ENCODE peak calls at places on chromosomes 2 and 18, in four cellular contexts. One of them, this sample, is unnamed.

GRCh38 chr2:38093503-38093902 is 17.6 kb upstream of the CYP1B1 start:
- DNase-seq in K562: no peak
- DNase-seq in HCT116: no peak
- DNase-seq in GM12878: no peak
- DNase-seq in this sample: no peak

GRCh38 chr18:62784966-62785413 is 69.6 kb downstream of the PHLPP1 start:
- DNase-seq in K562: no peak
- DNase-seq in HCT116: no peak
- DNase-seq in GM12878: no peak
- DNase-seq in this sample: no peak

GRCh38 chr18:1483386-1483785 is 578.7 kb downstream of the ADCYAP1 start:
- DNase-seq in HCT116: no peak
- DNase-seq in K562: no peak
- DNase-seq in GM12878: no peak
- DNase-seq in this sample: no peak

GRCh38 chr2:34831096-34831495 is 1232.0 kb upstream of the FAM98A start:
- DNase-seq in HCT116: no peak
- DNase-seq in GM12878: no peak
- DNase-seq in K562: no peak
- DNase-seq in this sample: no peak

GRCh38 chr2:235961711-235962110 is 206.5 kb downstream of the GBX2 start:
- DNase-seq in K562: no peak
- DNase-seq in HCT116: no peak
- DNase-seq in GM12878: no peak
- DNase-seq in this sample: no peak

GRCh38 chr18:67417864-67418523 is 98.5 kb downstream of the DSEL start:
- DNase-seq in K562: no peak
- DNase-seq in GM12878: peak; percentile 5
- DNase-seq in HCT116: no peak
- DNase-seq in this sample: no peak

GRCh38 chr2:8086796-8087479 is 594.9 kb upstream of the ID2 start:
- DNase-seq in GM12878: no peak
- DNase-seq in K562: no peak
- DNase-seq in HCT116: no peak
- DNase-seq in this sample: no peak

GRCh38 chr2:86633094-86633740 is 9.6 kb upstream of the RNF103 start:
- DNase-seq in K562: no peak
- DNase-seq in HCT116: no peak
- DNase-seq in GM12878: no peak
- DNase-seq in this sample: no peak

GRCh38 chr2:200479617-200480292 is 30.1 kb downstream of the KCTD18 start:
- DNase-seq in K562: no peak
- DNase-seq in GM12878: no peak
- DNase-seq in HCT116: no peak
- DNase-seq in this sample: no peak

GRCh38 chr2:29223851-29224692 is 108.9 kb downstream of the CLIP4 start:
- DNase-seq in K562: no peak
- DNase-seq in HCT116: no peak
- DNase-seq in GM12878: no peak
- DNase-seq in this sample: no peak

GRCh38 chr2:118732432-118732831 is 115.0 kb downstream of the EN1 start:
- DNase-seq in K562: no peak
- DNase-seq in GM12878: no peak
- DNase-seq in HCT116: no peak
- DNase-seq in this sample: no peak

GRCh38 chr2:24730481-24730880 is 62.7 kb downstream of the PTRHD1 start:
- DNase-seq in HCT116: no peak
- DNase-seq in K562: no peak
- DNase-seq in GM12878: no peak
- DNase-seq in this sample: no peak

GRCh38 chr2:141490886-141491285 is 639.9 kb downstream of the LRP1B start:
- DNase-seq in GM12878: no peak
- DNase-seq in HCT116: no peak
- DNase-seq in K562: no peak
- DNase-seq in this sample: no peak

DNA sequence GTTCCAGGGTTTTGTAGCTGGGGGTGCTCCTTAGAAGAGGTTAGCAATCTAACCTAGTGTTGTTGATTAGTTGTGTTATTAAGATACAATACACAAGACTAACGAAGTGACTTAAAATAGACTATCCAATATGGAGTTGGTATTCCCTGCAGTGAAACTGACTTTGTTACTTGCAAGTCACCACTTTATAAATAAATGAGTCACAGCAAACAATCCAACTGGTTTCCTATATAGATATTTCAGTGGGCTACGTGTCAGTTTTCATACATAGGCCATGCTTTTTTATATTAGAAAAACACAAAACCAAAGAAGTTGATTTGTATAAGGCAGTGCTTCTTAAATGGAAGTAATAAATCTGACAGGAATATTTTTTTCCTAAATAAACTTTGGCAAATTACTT is 274.0 kb downstream of the CAMKMT start:
- DNase-seq in HCT116: no peak
- DNase-seq in GM12878: no peak
- DNase-seq in K562: no peak
- DNase-seq in this sample: no peak
- TF ChIP-seq ZNF274 in HCT116: no peak
- TF ChIP-seq ZNF274 in GM12878: no peak
- TF ChIP-seq ZNF274 in K562: no peak
- TF ChIP-seq ZNF274 in this sample: no peak

GRCh38 chr18:78127041-78127440 is 852.6 kb upstream of the SALL3 start:
- DNase-seq in GM12878: no peak
- DNase-seq in HCT116: no peak
- DNase-seq in K562: no peak
- DNase-seq in this sample: no peak
- H3K9me3 ChIP-seq in GM12878: peaks cover 2% of the 10 kb centered on the region
- H3K9me3 ChIP-seq in HCT116: peaks cover 16% of the 10 kb centered on the region
- H3K9me3 ChIP-seq in K562: no peaks in the 10 kb centered on the region
- H3K9me3 ChIP-seq in this sample: no peaks in the 10 kb centered on the region

GRCh38 chr2:128282246-128282975 is 36.3 kb downstream of the HS6ST1 start:
- DNase-seq in HCT116: no peak
- DNase-seq in K562: no peak
- DNase-seq in GM12878: no peak
- DNase-seq in this sample: no peak
- H3K4me1 ChIP-seq in HCT116: no peaks in the 10 kb centered on the region
- H3K4me1 ChIP-seq in K562: no peaks in the 10 kb centered on the region
- H3K4me1 ChIP-seq in GM12878: no peaks in the 10 kb centered on the region
- H3K4me1 ChIP-seq in this sample: peaks cover 46% of the 10 kb centered on the region

GRCh38 chr2:224820283-224820991 is 104.3 kb upstream of the CCDC195 start:
- DNase-seq in GM12878: no peak
- DNase-seq in K562: no peak
- DNase-seq in HCT116: no peak
- DNase-seq in this sample: no peak

GRCh38 chr2:224816816-224817215 is 100.7 kb upstream of the CCDC195 start:
- DNase-seq in HCT116: peak; percentile 15
- DNase-seq in K562: no peak
- DNase-seq in GM12878: no peak
- DNase-seq in this sample: no peak

GRCh38 chr2:224817676-224818075 is 101.5 kb upstream of the CCDC195 start:
- DNase-seq in HCT116: no peak
- DNase-seq in GM12878: no peak
- DNase-seq in K562: no peak
- DNase-seq in this sample: no peak

DNA sequence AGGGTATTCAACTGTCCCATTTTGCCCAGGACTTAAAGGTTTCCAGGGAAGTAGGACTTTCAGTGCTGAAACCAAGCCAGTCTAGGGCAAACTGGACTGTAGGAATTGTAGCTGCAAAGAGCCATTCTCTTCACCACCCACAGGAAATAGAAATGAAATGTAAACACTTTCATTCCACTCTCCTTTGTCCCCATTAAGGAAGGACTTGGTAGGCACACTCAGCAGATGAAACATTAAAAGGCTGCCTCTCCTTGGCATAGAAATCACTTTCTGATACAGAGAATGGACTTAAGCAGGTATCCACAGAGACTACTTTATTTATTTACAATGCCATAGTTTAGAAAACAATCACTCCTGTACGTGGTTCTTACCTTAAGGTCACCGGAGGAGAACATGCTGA is 102.9 kb upstream of the CCDC195 start:
- DNase-seq in GM12878: no peak
- DNase-seq in K562: no peak
- DNase-seq in HCT116: no peak
- DNase-seq in this sample: no peak
- TF ChIP-seq ZNF274 in GM12878: no peak
- TF ChIP-seq ZNF274 in K562: no peak
- TF ChIP-seq ZNF274 in HCT116: no peak
- TF ChIP-seq ZNF274 in this sample: no peak

GRCh38 chr18:78580835-78581339 is 398.7 kb upstream of the SALL3 start:
- DNase-seq in GM12878: no peak
- DNase-seq in K562: no peak
- DNase-seq in HCT116: no peak
- DNase-seq in this sample: no peak

GRCh38 chr18:78579449-78579848 is 400.2 kb upstream of the SALL3 start:
- DNase-seq in K562: no peak
- DNase-seq in HCT116: no peak
- DNase-seq in GM12878: no peak
- DNase-seq in this sample: no peak

GRCh38 chr18:78576967-78577366 is 402.7 kb upstream of the SALL3 start:
- DNase-seq in K562: no peak
- DNase-seq in HCT116: no peak
- DNase-seq in GM12878: no peak
- DNase-seq in this sample: no peak

GRCh38 chr18:78582131-78582789 is 397.4 kb upstream of the SALL3 start:
- DNase-seq in GM12878: no peak
- DNase-seq in HCT116: no peak
- DNase-seq in K562: no peak
- DNase-seq in this sample: no peak

GRCh38 chr18:78579854-78580577 is 399.6 kb upstream of the SALL3 start:
- DNase-seq in HCT116: no peak
- DNase-seq in GM12878: no peak
- DNase-seq in K562: no peak
- DNase-seq in this sample: no peak
- H3K9me3 ChIP-seq in HCT116: no peaks in the 10 kb centered on the region
- H3K9me3 ChIP-seq in GM12878: peaks cover 2% of the 10 kb centered on the region
- H3K9me3 ChIP-seq in K562: no peaks in the 10 kb centered on the region
- H3K9me3 ChIP-seq in this sample: peaks cover 17% of the 10 kb centered on the region

DNA sequence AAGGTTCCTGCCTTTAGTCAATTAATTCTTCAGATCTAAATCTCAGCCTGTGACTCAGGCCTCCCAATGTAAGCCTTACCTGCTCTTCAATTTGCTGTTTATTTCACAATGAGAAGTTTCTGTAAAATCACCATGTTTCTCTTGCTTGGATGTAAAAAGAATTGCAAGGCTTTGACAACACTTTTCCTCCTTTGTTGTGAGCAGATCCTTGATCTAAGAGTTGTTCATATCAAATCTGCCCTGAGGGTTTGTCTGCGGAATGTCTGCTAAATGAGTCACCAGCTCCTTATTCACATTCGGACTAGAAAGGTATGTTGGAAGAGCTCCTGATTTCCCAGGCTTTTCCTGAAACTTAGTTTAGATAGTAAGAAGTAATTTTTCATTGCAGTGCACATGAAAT is 268.2 kb upstream of the TCF4 start:
- DNase-seq in K562: no peak
- DNase-seq in GM12878: no peak
- DNase-seq in HCT116: no peak
- DNase-seq in this sample: peak; percentile 72
- H3K4me1 ChIP-seq in K562: no peaks in the 10 kb centered on the region
- H3K4me1 ChIP-seq in GM12878: no peaks in the 10 kb centered on the region
- H3K4me1 ChIP-seq in HCT116: no peaks in the 10 kb centered on the region
- H3K4me1 ChIP-seq in this sample: no peaks in the 10 kb centered on the region